ENCODE peak calls at places on chromosomes 2 and 18, in six cellular contexts. F, P, Y, I, B and Q are unnamed samples.

GRCh38 chr18:7174359-7175107 is 56.4 kb upstream of the LRRC30 start:
- DNase-seq in F (no peak), P (no peak), Y (no peak), I (no peak), B (no peak), Q (no peak)

GRCh38 chr2:37324536-37324785 is 172 bp downstream of the PRKD3 start:
- DNase-seq in F (no peak), P (peak), Y (peak), I (no peak), B (no peak), Q (peak)

GRCh38 chr2:4516362-4516761 is 813.0 kb downstream of the DCDC2C start:
- DNase-seq in F (no peak), P (no peak), Y (no peak), I (no peak), B (no peak), Q (no peak)

GRCh38 chr2:29228276-29228675 is 113.1 kb downstream of the CLIP4 start:
- DNase-seq in F (no peak), P (no peak), Y (no peak), I (no peak), B (no peak), Q (no peak)

GRCh38 chr2:20381457-20381856 is 30.8 kb upstream of the PUM2 start:
- DNase-seq in F (peak), P (no peak), Y (no peak), I (no peak), B (no peak), Q (no peak)

GRCh38 chr2:83160571-83160970 is 1298.5 kb downstream of the SUCLG1 start:
- DNase-seq in F (no peak), P (no peak), Y (no peak), I (no peak), B (no peak), Q (no peak)

GRCh38 chr2:233928594-233929351 is 11.6 kb downstream of the TRPM8 start:
- DNase-seq in F (peak), P (peak), Y (no peak), I (peak), B (peak), Q (peak)

GRCh38 chr18:42048150-42048549 is 93.1 kb downstream of the PIK3C3 start:
- DNase-seq in F (no peak), P (no peak), Y (no peak), I (no peak), B (no peak), Q (no peak)

GRCh38 chr2:218648473-218649100 is 10.8 kb downstream of the ZNF142 start:
- DNase-seq in F (peak), P (peak), Y (peak), I (peak), B (peak), Q (peak)

GRCh38 chr2:107380912-107381311 is 445.8 kb upstream of the RGPD4 start:
- DNase-seq in F (no peak), P (no peak), Y (no peak), I (peak), B (peak), Q (no peak)

GRCh38 chr2:148994341-148994740 is 44.2 kb upstream of the LYPD6B start:
- DNase-seq in F (no peak), P (no peak), Y (no peak), I (no peak), B (no peak), Q (no peak)

GRCh38 chr2:85329181-85329651 is 1.4 kb upstream of the TGOLN2 start:
- DNase-seq in F (no peak), P (no peak), Y (no peak), I (no peak), B (no peak), Q (no peak)

GRCh38 chr2:240732911-240733622 is 41.4 kb downstream of the AQP12A start:
- DNase-seq in F (no peak), P (no peak), Y (no peak), I (no peak), B (no peak), Q (no peak)

GRCh38 chr2:37585295-37585908 is 86.0 kb downstream of the CDC42EP3 start:
- DNase-seq in F (no peak), P (no peak), Y (peak), I (no peak), B (no peak), Q (peak)

GRCh38 chr2:159606287-159606686 is 10.1 kb downstream of the BAZ2B start:
- DNase-seq in F (no peak), P (no peak), Y (no peak), I (no peak), B (no peak), Q (no peak)

GRCh38 chr18:70082430-70082829 is 123.1 kb downstream of the RTTN start:
- DNase-seq in F (no peak), P (no peak), Y (no peak), I (no peak), B (no peak), Q (no peak)

GRCh38 chr2:162840598-162841246 is 2.2 kb upstream of the KCNH7 start:
- DNase-seq in F (peak), P (peak), Y (peak), I (peak), B (peak), Q (peak)

GRCh38 chr2:15726321-15727057 is 134.8 kb downstream of the DDX1 start:
- DNase-seq in F (no peak), P (no peak), Y (no peak), I (no peak), B (no peak), Q (no peak)

GRCh38 chr2:233416199-233416598 is 61.9 kb downstream of the DGKD start:
- DNase-seq in F (no peak), P (peak), Y (no peak), I (no peak), B (no peak), Q (no peak)

GRCh38 chr18:48781041-48781989 is 169.4 kb downstream of the SMAD7 start:
- DNase-seq in F (no peak), P (no peak), Y (no peak), I (peak), B (no peak), Q (peak)

GRCh38 chr18:61926532-61926931 is 33.7 kb upstream of the RNF152 start:
- DNase-seq in F (no peak), P (no peak), Y (no peak), I (peak), B (no peak), Q (peak)

GRCh38 chr2:119517433-119517832 is 6.8 kb downstream of the SCTR start:
- DNase-seq in F (peak), P (peak), Y (peak), I (peak), B (peak), Q (peak)

GRCh38 chr18:40357536-40357935 is 1597.5 kb upstream of the PIK3C3 start:
- DNase-seq in F (no peak), P (no peak), Y (no peak), I (no peak), B (no peak), Q (no peak)